ENCODE peak calls at places on chromosomes 1 and 21, in eight cellular contexts. E, Z, M, G, W, K, A and H are unnamed samples. For H3K27me3, the result is how much of the 10 kb centered on the place peaks cover.

GRCh38 chr1:168696125-168696524 is 32.9 kb downstream of the DPT start:
- DNase-seq in M (no peak), Z (no peak), E (no peak), W (no peak), K (no peak), A (no peak), G (no peak), H (no peak)

GRCh38 chr1:31765041-31765467 is 914 bp upstream of the ADGRB2 start:
- DNase-seq in M (no peak), E (no peak), K (no peak), G (peak), W (no peak), A (no peak), Z (no peak), H (no peak)

GRCh38 chr1:236067854-236068454 is 3.1 kb upstream of the NID1 start:
- DNase-seq in M (no peak), G (no peak), K (peak), W (no peak), E (peak), A (peak), Z (no peak), H (no peak)

GRCh38 chr1:162368451-162368850 is 8.2 kb downstream of the SPATA46 start:
- DNase-seq in K (no peak), E (no peak), W (no peak), A (no peak), M (no peak), G (no peak), Z (no peak), H (no peak)

GRCh38 chr1:223780318-223780717 is 65.4 kb downstream of the TP53BP2 start:
- DNase-seq in M (no peak), K (no peak), A (no peak), G (no peak), W (no peak), E (no peak), Z (no peak), H (no peak)

GRCh38 chr1:172143384-172144025 is 277.0 kb upstream of the C1orf105 start:
- DNase-seq in A (no peak), E (peak), W (peak), M (no peak), Z (no peak), K (peak), G (no peak), H (no peak)

GRCh38 chr21:42578761-42579415 is 65.2 kb downstream of the SLC37A1 start:
- DNase-seq in E (no peak), M (no peak), G (no peak), K (no peak), A (no peak), W (no peak), Z (peak), H (no peak)

GRCh38 chr1:246954126-246954525 is 22.4 kb upstream of the AHCTF1 start:
- DNase-seq in M (no peak), E (no peak), G (no peak), W (no peak), A (peak), K (no peak), Z (no peak), H (no peak)

GRCh38 chr1:62012821-62013220 is 181.8 kb upstream of the L1TD1 start:
- DNase-seq in Z (peak), G (no peak), K (no peak), M (no peak), E (no peak), A (no peak), W (no peak), H (no peak)

GRCh38 chr1:159211331-159212136 is 6.9 kb downstream of the ACKR1 start:
- DNase-seq in E (peak), Z (no peak), W (no peak), M (no peak), G (peak), K (no peak), A (peak), H (no peak)

GRCh38 chr1:232688398-232688797 is 58.5 kb upstream of the SIPA1L2 start:
- DNase-seq in A (no peak), K (no peak), Z (no peak), W (no peak), M (no peak), E (no peak), G (no peak), H (no peak)

DNA sequence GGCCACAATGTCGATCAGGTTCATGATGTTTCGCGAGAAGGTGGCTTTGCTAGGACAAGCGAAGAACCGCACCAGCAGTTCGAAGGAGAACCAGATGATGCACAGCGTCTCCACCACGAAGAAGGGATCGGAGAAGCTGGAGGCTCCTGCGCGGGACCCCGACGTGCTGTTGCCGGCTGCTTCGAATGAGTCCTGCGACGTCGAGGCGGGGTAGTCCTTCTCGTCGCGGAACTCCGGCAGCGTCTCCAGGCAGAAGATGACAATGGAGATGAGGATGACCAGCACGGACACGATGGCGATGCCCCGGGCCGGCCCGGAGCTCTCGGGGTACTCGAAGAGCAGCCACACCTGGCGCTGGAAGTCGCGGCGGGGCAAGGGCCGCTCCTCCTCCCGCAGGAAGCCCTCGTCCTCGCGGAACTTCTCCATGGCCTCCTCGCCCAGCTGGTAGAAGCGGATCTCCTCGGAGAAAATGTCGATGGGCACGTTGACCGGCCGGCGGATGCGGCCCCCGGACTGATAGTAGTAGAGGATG is 869 bp downstream of the KCNA3 start:
- DNase-seq in A (no peak), E (no peak), Z (no peak), W (no peak), M (no peak), G (no peak), K (no peak), H (no peak)
- H3K27me3 ChIP-seq in A (under half), E (under half), Z (under half), W (half or more), M (under half), G (half or more), K (under half), H (half or more)

GRCh38 chr1:12338017-12338416 is 108.2 kb downstream of the VPS13D start:
- DNase-seq in G (no peak), W (no peak), E (no peak), K (no peak), A (no peak), Z (no peak), M (no peak), H (no peak)

GRCh38 chr1:12341667-12342066 is 111.8 kb downstream of the VPS13D start:
- DNase-seq in A (no peak), Z (no peak), K (no peak), M (no peak), W (no peak), G (no peak), E (no peak), H (no peak)

GRCh38 chr1:12339861-12340557 is 110.2 kb downstream of the VPS13D start:
- DNase-seq in W (no peak), E (no peak), M (no peak), Z (no peak), K (no peak), A (no peak), G (no peak), H (no peak)

GRCh38 chr1:12338793-12339192 is 109.0 kb downstream of the VPS13D start:
- DNase-seq in G (no peak), A (no peak), E (no peak), K (no peak), W (no peak), M (no peak), Z (no peak), H (no peak)

GRCh38 chr1:12339410-12339809 is 109.6 kb downstream of the VPS13D start:
- DNase-seq in E (no peak), Z (no peak), M (no peak), G (no peak), A (no peak), W (no peak), K (no peak), H (no peak)
- TF ChIP-seq CTCF in E (peak), Z (peak), M (no peak), G (peak), A (no peak), W (no peak), K (peak), H (no peak)

DNA sequence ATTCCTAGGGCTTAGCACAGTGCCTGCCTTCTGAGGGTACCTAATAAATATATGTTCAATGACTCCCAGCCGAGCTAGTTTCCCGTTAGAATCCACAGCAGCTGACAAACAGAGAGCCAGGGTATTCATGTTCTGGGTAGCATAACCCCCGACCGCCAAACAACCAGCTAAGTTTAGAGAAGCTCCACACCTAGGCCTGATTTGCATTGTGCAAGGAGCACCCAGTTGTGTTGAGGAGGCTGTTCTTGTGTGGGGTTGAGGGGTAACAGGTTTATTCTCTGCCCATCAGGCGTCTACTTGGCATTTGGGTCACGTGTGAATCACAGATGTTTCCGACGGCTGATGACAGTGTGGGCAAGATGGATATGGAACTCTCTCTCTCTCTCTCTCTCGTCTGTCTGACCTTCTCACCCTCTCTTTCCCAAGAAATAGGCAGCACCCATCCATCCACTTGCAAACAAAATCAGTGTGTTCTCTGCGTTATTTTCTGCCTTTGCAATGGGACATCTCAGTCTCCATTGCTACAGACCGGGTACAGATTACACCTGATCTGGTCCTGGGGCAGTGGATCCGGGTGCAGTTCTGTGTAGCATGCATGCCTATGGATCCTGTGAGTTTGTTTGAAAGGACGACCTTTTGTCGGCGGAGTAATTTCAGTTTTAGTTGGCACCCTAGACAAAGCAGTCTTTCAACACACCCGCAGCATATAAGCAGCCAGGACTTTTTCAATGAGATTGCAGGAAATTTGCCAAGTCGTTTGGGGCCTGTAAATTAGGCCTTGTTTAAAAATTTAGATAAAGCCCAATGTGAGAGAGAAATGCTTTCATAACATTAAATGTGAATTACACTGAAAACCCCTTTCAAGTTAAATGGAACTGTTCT is 29.4 kb downstream of the KAZN start:
- DNase-seq in K (no peak), M (no peak), Z (no peak), G (no peak), W (no peak), A (no peak), E (no peak), H (no peak)
- H3K27me3 ChIP-seq in K (under half), M (under half), Z (under half), G (under half), W (under half), A (under half), E (under half), H (under half)

GRCh38 chr1:107748529-107748928 is 216.5 kb downstream of the VAV3 start:
- DNase-seq in A (no peak), M (no peak), G (peak), E (peak), K (no peak), W (peak), Z (no peak), H (no peak)
- TF ChIP-seq CTCF in A (no peak), M (peak), G (peak), E (peak), K (peak), W (peak), Z (peak), H (peak)

DNA sequence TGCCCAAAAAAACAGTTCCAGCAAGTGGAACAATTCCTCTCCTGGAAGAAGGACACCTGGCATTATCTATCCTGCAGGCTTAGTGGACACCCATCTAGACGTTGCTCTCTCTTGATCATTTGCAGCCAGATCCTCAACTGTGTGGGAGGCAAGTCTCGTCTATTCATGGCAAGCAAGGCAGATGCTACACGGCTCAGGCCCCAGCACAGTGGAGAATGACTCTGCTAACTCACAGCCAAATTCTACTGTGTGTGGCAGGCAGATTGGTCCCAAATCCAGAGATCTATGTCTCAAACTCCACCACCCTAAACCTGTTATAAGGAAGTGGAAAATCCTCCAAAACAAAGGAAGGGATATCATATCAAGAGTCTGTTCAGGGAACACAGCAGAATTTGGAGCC is 7.0 kb downstream of the TNNT2 start:
- DNase-seq in W (no peak), M (no peak), E (no peak), K (no peak), A (no peak), Z (no peak), G (no peak), H (no peak)
- H3K27me3 ChIP-seq in W (under half), M (under half), E (under half), K (under half), A (under half), Z (under half), G (under half), H (half or more)

GRCh38 chr1:21355956-21356355 is 65.7 kb upstream of the ECE1 start:
- DNase-seq in K (no peak), G (no peak), Z (no peak), E (no peak), M (no peak), A (no peak), W (peak), H (no peak)

GRCh38 chr1:21349693-21350092 is 59.4 kb upstream of the ECE1 start:
- DNase-seq in Z (no peak), G (no peak), E (no peak), A (no peak), W (no peak), K (no peak), M (no peak), H (no peak)

GRCh38 chr1:21350132-21350885 is 60.0 kb upstream of the ECE1 start:
- DNase-seq in K (no peak), W (peak), A (no peak), M (no peak), Z (no peak), G (peak), E (peak), H (no peak)

GRCh38 chr1:21352586-21352985 is 62.3 kb upstream of the ECE1 start:
- DNase-seq in K (no peak), A (no peak), Z (no peak), W (no peak), G (no peak), M (no peak), E (no peak), H (no peak)

DNA sequence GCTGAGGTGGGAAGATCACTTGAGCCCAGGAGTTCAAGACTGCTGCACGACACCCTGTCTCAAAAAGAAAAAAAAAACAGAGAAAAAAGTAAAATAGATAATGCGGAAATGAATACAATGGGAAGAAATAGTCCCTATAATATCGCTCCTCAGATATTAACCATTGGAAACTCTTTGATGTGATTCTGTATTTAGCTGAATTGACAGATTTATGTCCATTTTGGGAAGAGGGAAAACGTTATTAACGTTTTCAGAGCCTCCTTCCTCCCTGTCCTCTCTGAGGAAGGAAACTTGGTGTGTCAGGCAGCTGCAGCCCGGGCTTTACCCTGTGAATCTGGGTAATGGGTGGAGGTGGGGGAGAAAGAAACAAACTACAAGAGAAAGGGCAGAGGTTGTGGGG is 61.6 kb upstream of the ECE1 start:
- DNase-seq in Z (no peak), E (no peak), K (no peak), M (no peak), W (no peak), A (no peak), G (no peak), H (no peak)
- TF ChIP-seq CTCF in Z (no peak), E (no peak), K (no peak), M (no peak), W (no peak), A (no peak), G (no peak), H (no peak)

DNA sequence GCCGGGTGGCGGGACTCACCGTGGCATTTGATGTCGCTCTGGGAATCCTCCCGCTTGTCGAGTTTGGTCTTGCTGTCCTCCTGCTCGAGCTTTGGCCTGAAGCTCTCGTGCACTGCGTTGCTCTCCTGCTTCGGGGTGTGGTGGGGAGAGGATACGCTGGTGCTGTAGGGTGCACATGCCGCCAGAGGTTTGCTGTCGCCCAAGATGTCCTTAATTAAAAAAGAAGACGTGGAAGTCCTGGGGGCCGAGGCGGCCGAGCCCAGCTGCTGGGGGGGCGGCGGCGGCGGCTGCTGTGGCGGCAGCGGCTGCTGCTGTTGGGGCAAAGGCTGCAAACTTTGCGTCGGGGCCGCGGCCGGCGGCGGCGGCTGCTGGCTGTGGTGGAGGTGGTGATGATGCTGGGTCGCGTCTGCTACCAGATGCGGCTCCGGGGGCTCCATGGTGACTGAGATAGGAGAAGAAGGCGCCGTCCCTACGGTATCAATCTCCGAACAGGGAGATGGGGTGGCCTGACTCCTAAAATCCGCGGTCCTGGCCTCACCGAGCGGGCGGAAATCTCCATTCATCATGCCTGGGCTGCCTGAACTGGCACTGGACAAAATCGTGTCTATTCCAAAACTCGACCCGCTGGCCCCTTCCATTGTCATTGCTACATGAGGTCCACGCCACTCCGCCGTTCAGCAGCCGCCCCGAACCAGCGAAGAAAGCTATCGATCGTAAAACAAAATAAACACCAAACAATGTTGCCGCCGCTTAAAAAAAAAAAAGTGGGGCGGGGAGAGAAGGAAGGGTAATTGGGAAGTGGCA is at the start of gene BARHL2:
- DNase-seq in G (peak), A (no peak), Z (no peak), W (no peak), M (no peak), K (no peak), E (no peak), H (no peak)
- H3K27me3 ChIP-seq in G (half or more), A (half or more), Z (half or more), W (half or more), M (under half), K (half or more), E (half or more), H (half or more)

GRCh38 chr1:240170245-240170644 is 78.6 kb downstream of the FMN2 start:
- DNase-seq in M (no peak), A (no peak), G (no peak), W (no peak), K (no peak), E (no peak), Z (no peak), H (no peak)

GRCh38 chr1:240171907-240172306 is 80.2 kb downstream of the FMN2 start:
- DNase-seq in K (no peak), A (no peak), G (no peak), Z (no peak), W (no peak), E (no peak), M (no peak), H (no peak)

GRCh38 chr1:240164742-240165141 is 73.1 kb downstream of the FMN2 start:
- DNase-seq in G (no peak), W (no peak), M (no peak), K (no peak), E (no peak), A (no peak), Z (no peak), H (no peak)

GRCh38 chr1:240170806-240171205 is 79.1 kb downstream of the FMN2 start:
- DNase-seq in W (no peak), M (no peak), Z (no peak), E (no peak), A (no peak), G (no peak), K (no peak), H (no peak)

GRCh38 chr1:240169188-240169587 is 77.5 kb downstream of the FMN2 start:
- DNase-seq in M (no peak), Z (no peak), A (no peak), W (no peak), K (peak), G (peak), E (peak), H (no peak)
- TF ChIP-seq CTCF in M (no peak), Z (no peak), A (no peak), W (no peak), K (peak), G (peak), E (peak), H (no peak)